ENCODE peak calls at places on chromosomes 2 and 18, in ten cellular contexts. B is COR-L47, S is AG09309, P is iris pigment epithelial cell, L is Calu3, R is NCI-H774, A is amygdala, V is activated T-cell treated with anti-CD3 and anti-CD28 coated beads for 1 hour, Z is RWPE1, O is dorsolateral prefrontal cortex. N is an unnamed sample.

GRCh38 chr2:238169708-238170251 is 11.0 kb downstream of the ERFE start:
- DNase-seq in R (no peak), L (no peak), Z (peak; percentile 90), A (peak; percentile 11), S (peak; percentile 89), O (no peak), V (no peak), P (peak; percentile 96), B (no peak), N (no peak)

GRCh38 chr18:79070486-79070885 is 1.3 kb downstream of the ATP9B start:
- DNase-seq in Z (no peak), V (no peak), L (no peak), P (no peak), S (no peak), R (no peak), O (no peak), A (no peak), B (no peak), N (no peak)

GRCh38 chr18:46341989-46342525 is 237.9 kb downstream of the HAUS1 start:
- DNase-seq in O (no peak), S (no peak), P (no peak), A (no peak), V (no peak), L (no peak), Z (no peak), R (no peak), B (no peak), N (no peak)

GRCh38 chr2:14722919-14723559 is 90.5 kb downstream of the LRATD1 start:
- DNase-seq in Z (no peak), O (no peak), B (no peak), S (no peak), P (peak; percentile 52), L (no peak), A (no peak), R (no peak), V (no peak), N (no peak)

GRCh38 chr2:27960237-27960912 is 69.8 kb downstream of the BABAM2 start:
- DNase-seq in S (peak; percentile 87), V (no peak), A (no peak), O (no peak), P (peak; percentile 95), L (no peak), R (no peak), B (no peak), Z (peak; percentile 4), N (peak; percentile 56)

GRCh38 chr18:13562494-13563029 is 163.8 kb downstream of the FAM210A start:
- DNase-seq in R (no peak), Z (no peak), P (no peak), O (no peak), V (peak; percentile 25), S (no peak), B (no peak), L (no peak), A (no peak), N (peak; percentile 20)

GRCh38 chr2:23502096-23502495 is 117.1 kb downstream of the KLHL29 start:
- DNase-seq in S (no peak), O (peak; percentile 55), B (no peak), L (no peak), P (no peak), R (no peak), Z (no peak), V (no peak), A (peak; percentile 36), N (peak; percentile 73)

GRCh38 chr2:121205321-121205942 is 79.6 kb downstream of the TFCP2L1 start:
- DNase-seq in B (peak; percentile 52), Z (no peak), P (no peak), R (no peak), L (peak; percentile 84), O (peak; percentile 49), V (no peak), S (no peak), A (no peak), N (no peak)

GRCh38 chr18:12882416-12882815 is 1.6 kb downstream of the PTPN2 start:
- DNase-seq in B (no peak), R (no peak), V (no peak), O (no peak), S (no peak), Z (no peak), L (no peak), A (no peak), P (peak; percentile 39), N (no peak)

GRCh38 chr2:69366-70344 is 23.4 kb upstream of the FAM110C start:
- DNase-seq in B (no peak), S (no peak), R (no peak), V (no peak), P (no peak), A (no peak), L (peak; percentile 59), O (no peak), Z (peak; percentile 33), N (no peak)

GRCh38 chr2:225438263-225438662 is 38.8 kb downstream of the NYAP2 start:
- DNase-seq in Z (no peak), P (no peak), R (no peak), S (no peak), O (no peak), A (no peak), B (no peak), V (no peak), L (no peak), N (no peak)

GRCh38 chr18:44924750-44925534 is 244.3 kb downstream of the SETBP1 start:
- DNase-seq in Z (no peak), L (no peak), P (no peak), B (no peak), A (no peak), S (no peak), V (no peak), R (no peak), O (no peak), N (no peak)

GRCh38 chr2:746697-747096 is 69.5 kb upstream of the TMEM18 start:
- DNase-seq in A (no peak), V (no peak), B (no peak), R (no peak), Z (no peak), S (no peak), O (no peak), P (no peak), L (no peak), N (no peak)

GRCh38 chr18:66046025-66046602 is 295.3 kb downstream of the CDH7 start:
- DNase-seq in V (no peak), L (peak; percentile 6), O (no peak), P (no peak), R (no peak), A (no peak), Z (no peak), B (no peak), S (no peak), N (no peak)

GRCh38 chr2:185921048-185921756 is 182.6 kb downstream of the FSIP2 start:
- DNase-seq in R (no peak), Z (peak; percentile 1), A (no peak), O (no peak), V (no peak), S (no peak), P (peak; percentile 0), B (no peak), L (no peak), N (no peak)

GRCh38 chr2:147430408-147430807 is 414.4 kb upstream of the ACVR2A start:
- DNase-seq in L (peak; percentile 79), Z (no peak), R (no peak), S (no peak), A (no peak), P (no peak), B (no peak), V (no peak), O (no peak), N (no peak)

GRCh38 chr2:219551863-219552381 is 8.1 kb downstream of the TMEM198 start:
- DNase-seq in L (no peak), S (no peak), B (no peak), A (peak; percentile 43), V (no peak), R (no peak), O (no peak), Z (no peak), P (no peak), N (no peak)

GRCh38 chr2:239991689-239992314 is 33.3 kb downstream of the NDUFA10 start:
- DNase-seq in P (peak; percentile 61), O (no peak), Z (peak; percentile 46), L (no peak), S (peak; percentile 28), V (no peak), A (no peak), R (peak; percentile 5), B (no peak), N (peak; percentile 37)

GRCh38 chr2:231642631-231643493 is 50.2 kb downstream of the TEX44 start:
- DNase-seq in A (no peak), P (peak; percentile 97), S (peak; percentile 95), L (peak; percentile 92), O (no peak), V (peak; percentile 33), Z (peak; percentile 96), B (no peak), R (no peak), N (peak; percentile 88)

GRCh38 chr2:239178954-239179353 is 221.9 kb downstream of the HDAC4 start:
- DNase-seq in O (no peak), L (no peak), B (no peak), S (no peak), V (no peak), Z (no peak), P (no peak), A (no peak), R (no peak), N (no peak)

GRCh38 chr18:12839526-12840196 is 44.4 kb downstream of the PTPN2 start:
- DNase-seq in S (peak; percentile 31), O (no peak), Z (no peak), R (no peak), L (no peak), B (no peak), V (no peak), A (no peak), P (peak; percentile 78), N (no peak)

GRCh38 chr18:37639846-37640245 is 74.2 kb upstream of the CELF4 start:
- DNase-seq in B (no peak), R (no peak), V (no peak), Z (no peak), S (no peak), P (no peak), O (no peak), L (no peak), A (no peak), N (no peak)

GRCh38 chr18:75088622-75089211 is 120.2 kb downstream of the PTGR3 start:
- DNase-seq in V (no peak), A (no peak), Z (no peak), O (no peak), S (no peak), P (no peak), B (no peak), L (no peak), R (no peak), N (no peak)

GRCh38 chr2:18346364-18346763 is 214.1 kb downstream of the RDH14 start:
- DNase-seq in A (no peak), B (no peak), Z (no peak), V (no peak), R (peak; percentile 3), P (peak; percentile 17), O (no peak), L (no peak), S (no peak), N (no peak)

GRCh38 chr2:39855856-39856255 is 76.8 kb upstream of the THUMPD2 start:
- DNase-seq in O (no peak), V (no peak), S (no peak), P (no peak), R (no peak), B (peak; percentile 2), Z (no peak), A (no peak), L (no peak), N (no peak)

GRCh38 chr18:2846638-2847340 is at the start of gene EMILIN2:
- DNase-seq in R (no peak), P (peak; percentile 26), S (no peak), L (peak; percentile 22), Z (peak; percentile 31), O (no peak), A (no peak), B (no peak), V (peak; percentile 20), N (no peak)

GRCh38 chr18:59286341-59286740 is 13.1 kb upstream of the RAX start:
- DNase-seq in V (no peak), L (no peak), R (no peak), Z (no peak), B (no peak), S (no peak), O (no peak), A (no peak), P (no peak), N (no peak)